ENCODE peak calls at places on chromosomes 5 and 9, in seven cellular contexts. T, C, E, K, B, P and Q are unnamed samples.

GRCh38 chr5:81757404-81757803 is 6.5 kb upstream of the SSBP2 start:
- DNase-seq in T (no peak), C (no peak), E (no peak), K (no peak), B (no peak), P (no peak), Q (no peak)

GRCh38 chr5:62600560-62601252 is 22.1 kb downstream of the LRRC70 start:
- DNase-seq in T (no peak), C (no peak), E (no peak), K (no peak), B (peak; percentile 68), P (no peak), Q (no peak)

GRCh38 chr5:72114629-72115028 is 7.4 kb downstream of the MAP1B start:
- DNase-seq in T (no peak), C (no peak), E (no peak), K (no peak), B (no peak), P (no peak), Q (no peak)

GRCh38 chr5:84430079-84430478 is 45.4 kb upstream of the EDIL3 start:
- DNase-seq in T (no peak), C (no peak), E (no peak), K (no peak), B (no peak), P (no peak), Q (no peak)

GRCh38 chr5:150573867-150574817 is 66.2 kb downstream of the NDST1 start:
- DNase-seq in T (peak; percentile 47), C (no peak), E (no peak), K (no peak), B (no peak), P (no peak), Q (no peak)

GRCh38 chr9:108963459-108964143 is 29.4 kb downstream of the ABITRAM start:
- DNase-seq in T (peak; percentile 60), C (no peak), E (no peak), K (no peak), B (no peak), P (no peak), Q (no peak)

GRCh38 chr5:13212843-13213242 is 731.6 kb downstream of the DNAH5 start:
- DNase-seq in T (no peak), C (no peak), E (no peak), K (no peak), B (no peak), P (no peak), Q (no peak)

GRCh38 chr5:67095346-67095871 is 101.2 kb downstream of the CD180 start:
- DNase-seq in T (peak; percentile 62), C (no peak), E (no peak), K (no peak), B (no peak), P (peak; percentile 67), Q (peak; percentile 56)

GRCh38 chr5:54470677-54471076 is 15.2 kb downstream of the HSPB3 start:
- DNase-seq in T (no peak), C (no peak), E (no peak), K (no peak), B (no peak), P (no peak), Q (no peak)

GRCh38 chr9:106846847-106847246 is 16.1 kb upstream of the ZNF462 start:
- DNase-seq in T (no peak), C (no peak), E (no peak), K (no peak), B (peak; percentile 92), P (no peak), Q (no peak)

GRCh38 chr9:16368425-16369087 is 501.9 kb downstream of the BNC2 start:
- DNase-seq in T (no peak), C (no peak), E (no peak), K (no peak), B (peak; percentile 93), P (no peak), Q (no peak)

GRCh38 chr9:2722715-2723114 is 5.4 kb downstream of the KCNV2 start:
- DNase-seq in T (no peak), C (no peak), E (no peak), K (no peak), B (no peak), P (peak; percentile 27), Q (no peak)

GRCh38 chr9:127862075-127863011 is 7.9 kb upstream of the ENG start:
- DNase-seq in T (no peak), C (peak; percentile 17), E (peak; percentile 53), K (no peak), B (no peak), P (peak; percentile 75), Q (peak; percentile 92)

GRCh38 chr5:168908207-168908606 is 329.0 kb upstream of the PANK3 start:
- DNase-seq in T (no peak), C (no peak), E (no peak), K (no peak), B (no peak), P (no peak), Q (no peak)

GRCh38 chr5:10441083-10441991 is at the start of gene ROPN1L:
- DNase-seq in T (peak; percentile 79), C (peak; percentile 55), E (peak; percentile 69), K (peak; percentile 77), B (peak; percentile 98), P (peak; percentile 86), Q (peak; percentile 92)

GRCh38 chr5:134001938-134002731 is 2.6 kb downstream of the VDAC1 start:
- DNase-seq in T (no peak), C (no peak), E (no peak), K (no peak), B (peak; percentile 36), P (peak; percentile 5), Q (no peak)

GRCh38 chr5:134003064-134003956 is 1.5 kb downstream of the VDAC1 start:
- DNase-seq in T (no peak), C (peak; percentile 26), E (no peak), K (no peak), B (peak; percentile 12), P (no peak), Q (no peak)

GRCh38 chr5:134005415-134006118 is 792 bp upstream of the VDAC1 start:
- DNase-seq in T (no peak), C (no peak), E (no peak), K (no peak), B (peak; percentile 16), P (peak; percentile 55), Q (peak; percentile 63)

GRCh38 chr5:134004626-134005414 is at the start of gene VDAC1:
- DNase-seq in T (peak; percentile 63), C (peak; percentile 80), E (peak; percentile 70), K (no peak), B (peak; percentile 69), P (peak; percentile 87), Q (peak; percentile 89)

DNA sequence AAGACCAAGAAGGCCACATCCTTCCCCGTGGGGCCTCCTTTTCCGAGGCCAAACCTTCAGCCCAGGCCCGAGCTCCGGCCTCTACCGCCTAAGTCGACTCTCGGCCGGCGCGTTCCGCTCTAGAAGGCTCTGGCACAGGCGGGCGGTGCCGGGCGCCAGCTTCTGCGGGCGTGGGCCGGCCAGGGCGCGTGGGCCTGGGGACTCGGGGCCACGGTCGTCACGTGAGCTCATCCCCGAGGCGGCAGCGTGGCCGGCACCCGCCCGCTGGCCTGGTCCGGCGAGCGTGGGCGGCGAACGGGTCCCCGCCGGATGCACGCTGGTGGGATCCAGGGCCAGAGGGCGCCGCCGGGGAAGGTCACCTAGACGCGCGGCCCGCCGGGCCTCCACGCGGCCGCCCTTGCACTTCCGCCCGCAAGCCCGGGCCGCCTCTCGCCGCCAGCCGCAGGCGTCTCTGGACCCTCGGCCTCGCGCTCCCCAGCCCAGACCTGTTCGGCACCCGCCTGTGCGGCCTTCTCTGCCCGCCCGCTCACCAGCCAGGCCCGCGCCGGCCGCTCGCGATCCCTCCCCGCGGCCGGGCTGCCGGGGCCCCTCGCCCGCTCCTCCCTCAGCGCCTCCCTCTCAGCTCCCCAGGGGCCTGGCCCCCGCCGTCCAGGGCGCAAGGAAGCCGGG is 684 bp downstream of the VDAC1 start:
- DNase-seq in T (no peak), C (no peak), E (peak; percentile 14), K (no peak), B (no peak), P (peak; percentile 83), Q (peak; percentile 84)
- H3K27ac ChIP-seq in T (peak overlapping the region; percentile 95), C (peak overlapping the region; percentile 93), E (peak overlapping the region; percentile 81), K (peak overlapping the region; percentile 95), B (peak overlapping the region; percentile 87), P (peak overlapping the region; percentile 99), Q (peak overlapping the region; percentile 97)

GRCh38 chr9:133340256-133340655 is 4.3 kb upstream of the SURF6 start:
- DNase-seq in T (no peak), C (no peak), E (no peak), K (no peak), B (no peak), P (no peak), Q (no peak)
- H3K27ac ChIP-seq in T (no peak overlapping the region), C (no peak overlapping the region), E (peak overlapping the region; percentile 6), K (no peak overlapping the region), B (no peak overlapping the region), P (no peak overlapping the region), Q (peak overlapping the region; percentile 67)

DNA sequence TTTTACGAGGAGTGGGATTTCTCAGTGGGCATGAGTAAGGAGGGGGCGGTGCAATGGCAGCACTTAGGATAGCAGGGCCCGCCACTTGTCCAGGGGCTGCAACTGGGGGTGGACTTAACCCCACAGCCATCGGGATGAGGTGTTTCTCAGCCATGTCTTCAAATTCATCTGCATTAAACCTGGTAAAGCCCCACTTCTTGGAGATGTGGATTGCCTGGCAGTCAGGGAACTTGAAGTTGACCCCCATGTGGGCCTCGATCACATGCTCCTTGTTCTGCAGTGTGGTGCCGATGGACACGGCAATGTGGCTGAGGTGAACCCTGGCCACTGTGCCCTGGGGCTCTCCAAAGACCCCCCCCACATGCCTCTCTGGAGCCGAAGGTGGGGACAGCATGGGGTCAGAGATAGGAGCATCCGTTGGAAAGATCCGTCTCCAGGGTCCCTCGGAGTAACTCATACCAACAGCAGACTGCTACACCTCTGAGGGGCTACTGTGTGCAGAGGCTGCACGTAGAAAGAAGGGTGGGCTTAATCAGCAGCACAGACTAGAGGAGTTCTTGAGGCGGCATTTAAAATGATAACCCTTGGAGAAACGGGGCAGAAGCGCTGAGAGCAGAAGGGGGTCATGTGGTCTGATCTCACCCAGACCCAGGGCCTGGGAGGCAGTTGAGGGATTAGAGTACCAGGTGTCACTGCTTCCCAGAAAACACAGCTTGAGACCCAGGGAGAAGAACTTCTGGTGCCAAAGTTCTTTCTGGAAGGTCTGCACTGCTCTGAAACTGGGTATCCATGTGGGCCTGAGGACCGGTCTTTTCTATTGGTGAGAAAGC is 141.4 kb downstream of the MTX3 start:
- DNase-seq in T (no peak), C (no peak), E (no peak), K (no peak), B (no peak), P (no peak), Q (no peak)
- H3K27ac ChIP-seq in T (no peak overlapping the region), C (no peak overlapping the region), E (no peak overlapping the region), K (no peak overlapping the region), B (no peak overlapping the region), P (no peak overlapping the region), Q (no peak overlapping the region)

GRCh38 chr9:91935066-91935729 is 14.8 kb downstream of the ROR2 start:
- DNase-seq in T (peak; percentile 30), C (no peak), E (no peak), K (no peak), B (no peak), P (no peak), Q (no peak)

GRCh38 chr9:91937031-91937430 is 13.0 kb downstream of the ROR2 start:
- DNase-seq in T (no peak), C (no peak), E (no peak), K (no peak), B (no peak), P (no peak), Q (no peak)

GRCh38 chr9:91935805-91936204 is 14.2 kb downstream of the ROR2 start:
- DNase-seq in T (no peak), C (no peak), E (no peak), K (no peak), B (no peak), P (no peak), Q (no peak)

GRCh38 chr9:91939953-91940352 is 10.1 kb downstream of the ROR2 start:
- DNase-seq in T (no peak), C (no peak), E (no peak), K (no peak), B (no peak), P (no peak), Q (no peak)

GRCh38 chr9:91937727-91938126 is 12.3 kb downstream of the ROR2 start:
- DNase-seq in T (no peak), C (no peak), E (no peak), K (no peak), B (no peak), P (no peak), Q (no peak)
- H3K27ac ChIP-seq in T (no peak overlapping the region), C (no peak overlapping the region), E (no peak overlapping the region), K (no peak overlapping the region), B (no peak overlapping the region), P (no peak overlapping the region), Q (no peak overlapping the region)